ENCODE peak calls at places on chromosomes 1 and 21, in six cellular contexts. T is mammary epithelial cell, X is psoas muscle, I is PC-3, C is right cardiac atrium, G is endodermal cell. N is an unnamed sample. For H3K27me3, the result is how much of the 10 kb centered on the place peaks cover.

GRCh38 chr1:26049531-26050254 is 3.8 kb upstream of the SLC30A2 start:
- DNase-seq in G (no peak), I (no peak), T (peak), C (no peak), X (peak), N (no peak)

GRCh38 chr1:9700340-9700739 is 48.8 kb downstream of the PIK3CD start:
- DNase-seq in I (peak), X (no peak), C (no peak), T (peak), G (no peak), N (no peak)

GRCh38 chr1:83583351-83584014 is 415.4 kb downstream of the TTLL7 start:
- DNase-seq in I (peak), C (no peak), X (no peak), G (peak), T (no peak), N (no peak)

GRCh38 chr1:9078035-9078948 is 8.9 kb upstream of the SLC2A5 start:
- DNase-seq in I (peak), G (no peak), X (no peak), T (peak), C (no peak), N (no peak)

GRCh38 chr1:225578247-225578646 is 74.7 kb downstream of the ENAH start:
- DNase-seq in X (no peak), I (no peak), C (no peak), G (no peak), T (no peak), N (no peak)

GRCh38 chr1:221777434-221778072 is 35.7 kb upstream of the DUSP10 start:
- DNase-seq in I (no peak), G (no peak), T (no peak), C (no peak), X (no peak), N (no peak)

GRCh38 chr21:39669976-39670671 is 57.4 kb downstream of the B3GALT5 start:
- DNase-seq in I (no peak), G (peak), X (no peak), T (no peak), C (no peak), N (no peak)

GRCh38 chr21:36480618-36481017 is 696 bp upstream of the CLDN14 start:
- DNase-seq in I (no peak), G (no peak), X (no peak), C (no peak), T (no peak), N (no peak)

GRCh38 chr1:212689196-212689710 is 10.4 kb downstream of the BATF3 start:
- DNase-seq in I (no peak), G (peak), X (no peak), C (no peak), T (no peak), N (no peak)

GRCh38 chr1:40532844-40533424 is 1.5 kb downstream of the ZNF684 start:
- DNase-seq in X (no peak), I (peak), C (no peak), T (peak), G (peak), N (no peak)

GRCh38 chr1:42960693-42961559 is 2.3 kb upstream of the SLC2A1 start:
- DNase-seq in G (no peak), T (no peak), I (no peak), C (no peak), X (no peak), N (no peak)

GRCh38 chr1:53572061-53572801 is 113.0 kb downstream of the DMRTB1 start:
- DNase-seq in X (no peak), I (peak), G (peak), T (peak), C (no peak), N (peak)

GRCh38 chr1:236550961-236551851 is 27.4 kb downstream of the LGALS8 start:
- DNase-seq in C (no peak), X (no peak), T (no peak), I (no peak), G (no peak), N (no peak)

GRCh38 chr1:95369985-95370670 is 136.1 kb downstream of the RWDD3 start:
- DNase-seq in T (no peak), C (no peak), G (no peak), I (no peak), X (no peak), N (no peak)

GRCh38 chr1:164774819-164775654 is 216.1 kb downstream of the PBX1 start:
- DNase-seq in G (peak), X (no peak), T (no peak), I (no peak), C (no peak), N (no peak)

GRCh38 chr21:19981938-19982337 is 1016.3 kb upstream of the NCAM2 start:
- DNase-seq in I (peak), G (no peak), T (no peak), X (no peak), C (no peak), N (no peak)

GRCh38 chr1:165439287-165439686 is 5.6 kb downstream of the RXRG start:
- DNase-seq in C (no peak), T (no peak), I (no peak), X (no peak), G (peak), N (no peak)

GRCh38 chr1:226533220-226533619 is 15.3 kb upstream of the STUM start:
- DNase-seq in G (no peak), C (no peak), X (no peak), I (no peak), T (no peak), N (no peak)

GRCh38 chr1:34002810-34003209 is 138.9 kb downstream of the HMGB4 start:
- DNase-seq in T (no peak), I (no peak), G (no peak), X (no peak), C (no peak), N (no peak)

GRCh38 chr1:29120955-29121485 is 2.7 kb downstream of the TMEM200B start:
- DNase-seq in C (peak), I (no peak), T (no peak), G (peak), X (peak), N (peak)

GRCh38 chr21:41366522-41367151 is 4.8 kb downstream of the MX2 start:
- DNase-seq in X (no peak), G (peak), T (peak), I (peak), C (peak), N (peak)

DNA sequence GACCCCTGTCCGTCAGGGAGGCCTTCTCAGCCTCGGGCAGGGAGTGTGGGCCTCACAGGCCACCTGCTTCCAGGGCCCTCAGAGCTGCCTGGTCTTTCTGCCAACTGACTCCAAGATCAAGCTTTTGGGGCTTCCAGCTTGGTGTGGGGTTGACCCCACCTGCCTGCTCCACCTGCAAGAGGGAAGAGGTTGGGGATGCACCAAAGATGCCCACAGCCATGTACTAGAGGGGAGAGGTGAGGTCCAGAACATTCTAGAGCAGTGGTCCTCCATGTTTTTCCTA is 266.7 kb upstream of the VAMP3 start:
- DNase-seq in G (no peak), T (no peak), C (no peak), X (no peak), I (no peak), N (no peak)
- H3K27ac ChIP-seq in G (no peak), T (no peak), C (no peak), X (no peak), I (no peak), N (no peak)

GRCh38 chr1:180256353-180257027 is 26.4 kb downstream of the LHX4 start:
- DNase-seq in T (no peak), I (no peak), G (no peak), X (peak), C (no peak), N (no peak)
- H3K27me3 ChIP-seq in T (under half), I (under half), G (under half), X (under half), C (under half), N (half or more)

GRCh38 chr1:160951443-160952128 is 3.0 kb downstream of the ITLN2 start:
- DNase-seq in T (peak), C (peak), I (peak), G (peak), X (peak), N (no peak)
- H3K27ac ChIP-seq in T (peak), C (no peak), I (no peak), G (no peak), X (no peak), N (no peak)

GRCh38 chr1:1937061-1937460 is 18.0 kb upstream of the TMEM52 start:
- DNase-seq in I (no peak), G (no peak), C (no peak), X (no peak), T (no peak), N (no peak)
- H3K27me3 ChIP-seq in I (under half), G (under half), C (under half), X (under half), T (under half), N (under half)

GRCh38 chr1:205663286-205663994 is 16.9 kb downstream of the SLC45A3 start:
- DNase-seq in I (no peak), T (no peak), C (no peak), G (no peak), X (no peak), N (no peak)
- H3K27ac ChIP-seq in I (peak), T (no peak), C (no peak), G (no peak), X (no peak), N (no peak)

N was measured in sigmoid colon.